ENCODE peak calls at places on chromosomes 2 and 18, in nine cellular contexts. Z, G, C, S, U, Q, V, I and R are unnamed samples.

GRCh38 chr2:39524756-39525635 is 87.9 kb upstream of the MAP4K3 start:
- DNase-seq in Z (no peak), G (no peak), C (no peak), S (no peak), U (no peak), Q (no peak), V (no peak), I (no peak), R (no peak)

GRCh38 chr18:21327101-21327500 is 85.1 kb downstream of the GREB1L start:
- DNase-seq in Z (no peak), G (peak; percentile 70), C (no peak), S (no peak), U (no peak), Q (peak; percentile 41), V (peak; percentile 77), I (no peak), R (no peak)

GRCh38 chr2:235492850-235493344 is 946 bp upstream of the AGAP1 start:
- DNase-seq in Z (no peak), G (no peak), C (no peak), S (no peak), U (no peak), Q (no peak), V (peak; percentile 70), I (peak; percentile 82), R (no peak)

GRCh38 chr2:33498291-33498956 is 22.0 kb downstream of the RASGRP3 start:
- DNase-seq in Z (no peak), G (no peak), C (peak; percentile 60), S (no peak), U (no peak), Q (no peak), V (no peak), I (no peak), R (peak; percentile 44)

GRCh38 chr2:1869987-1870386 is 125.7 kb upstream of the PXDN start:
- DNase-seq in Z (no peak), G (peak; percentile 24), C (peak; percentile 62), S (no peak), U (no peak), Q (peak; percentile 8), V (no peak), I (no peak), R (peak; percentile 46)

GRCh38 chr2:8289111-8289510 is 392.7 kb upstream of the ID2 start:
- DNase-seq in Z (no peak), G (no peak), C (no peak), S (no peak), U (no peak), Q (no peak), V (no peak), I (no peak), R (no peak)

GRCh38 chr2:53970898-53971681 is at the start of gene PSME4:
- DNase-seq in Z (peak; percentile 97), G (peak; percentile 85), C (peak; percentile 91), S (peak; percentile 84), U (peak; percentile 42), Q (peak; percentile 87), V (peak; percentile 96), I (peak; percentile 98), R (peak; percentile 79)

GRCh38 chr2:160387558-160388262 is 105.9 kb downstream of the RBMS1 start:
- DNase-seq in Z (peak; percentile 42), G (peak; percentile 90), C (peak; percentile 99), S (peak; percentile 100), U (no peak), Q (peak; percentile 84), V (no peak), I (no peak), R (peak; percentile 100)

GRCh38 chr2:68684197-68684596 is 40.8 kb downstream of the PROKR1 start:
- DNase-seq in Z (no peak), G (no peak), C (no peak), S (no peak), U (no peak), Q (no peak), V (no peak), I (no peak), R (no peak)

GRCh38 chr2:234788841-234789240 is 163.0 kb upstream of the SH3BP4 start:
- DNase-seq in Z (no peak), G (no peak), C (no peak), S (no peak), U (no peak), Q (no peak), V (no peak), I (no peak), R (no peak)

GRCh38 chr18:59623456-59624383 is 73.5 kb downstream of the CCBE1 start:
- DNase-seq in Z (no peak), G (peak; percentile 19), C (peak; percentile 82), S (peak; percentile 63), U (no peak), Q (peak; percentile 75), V (no peak), I (no peak), R (peak; percentile 83)

GRCh38 chr2:113700186-113700841 is 56.1 kb downstream of the SLC35F5 start:
- DNase-seq in Z (no peak), G (no peak), C (no peak), S (peak; percentile 15), U (no peak), Q (no peak), V (peak; percentile 92), I (peak; percentile 55), R (no peak)

GRCh38 chr2:208139447-208139846 is 6.5 kb downstream of the CRYGB start:
- DNase-seq in Z (no peak), G (no peak), C (no peak), S (no peak), U (no peak), Q (no peak), V (no peak), I (no peak), R (no peak)

GRCh38 chr2:119253114-119253702 is 29.6 kb downstream of the STEAP3 start:
- DNase-seq in Z (no peak), G (peak; percentile 51), C (peak; percentile 69), S (peak; percentile 79), U (peak; percentile 10), Q (peak; percentile 66), V (no peak), I (no peak), R (peak; percentile 57)

GRCh38 chr2:119250891-119251290 is 27.3 kb downstream of the STEAP3 start:
- DNase-seq in Z (no peak), G (no peak), C (no peak), S (no peak), U (no peak), Q (no peak), V (no peak), I (peak; percentile 29), R (no peak)

GRCh38 chr2:119251652-119252051 is 28.0 kb downstream of the STEAP3 start:
- DNase-seq in Z (no peak), G (no peak), C (no peak), S (no peak), U (no peak), Q (no peak), V (no peak), I (peak; percentile 3), R (no peak)

GRCh38 chr2:119253760-119254600 is 30.3 kb downstream of the STEAP3 start:
- DNase-seq in Z (no peak), G (no peak), C (no peak), S (no peak), U (no peak), Q (no peak), V (no peak), I (peak; percentile 38), R (no peak)

DNA sequence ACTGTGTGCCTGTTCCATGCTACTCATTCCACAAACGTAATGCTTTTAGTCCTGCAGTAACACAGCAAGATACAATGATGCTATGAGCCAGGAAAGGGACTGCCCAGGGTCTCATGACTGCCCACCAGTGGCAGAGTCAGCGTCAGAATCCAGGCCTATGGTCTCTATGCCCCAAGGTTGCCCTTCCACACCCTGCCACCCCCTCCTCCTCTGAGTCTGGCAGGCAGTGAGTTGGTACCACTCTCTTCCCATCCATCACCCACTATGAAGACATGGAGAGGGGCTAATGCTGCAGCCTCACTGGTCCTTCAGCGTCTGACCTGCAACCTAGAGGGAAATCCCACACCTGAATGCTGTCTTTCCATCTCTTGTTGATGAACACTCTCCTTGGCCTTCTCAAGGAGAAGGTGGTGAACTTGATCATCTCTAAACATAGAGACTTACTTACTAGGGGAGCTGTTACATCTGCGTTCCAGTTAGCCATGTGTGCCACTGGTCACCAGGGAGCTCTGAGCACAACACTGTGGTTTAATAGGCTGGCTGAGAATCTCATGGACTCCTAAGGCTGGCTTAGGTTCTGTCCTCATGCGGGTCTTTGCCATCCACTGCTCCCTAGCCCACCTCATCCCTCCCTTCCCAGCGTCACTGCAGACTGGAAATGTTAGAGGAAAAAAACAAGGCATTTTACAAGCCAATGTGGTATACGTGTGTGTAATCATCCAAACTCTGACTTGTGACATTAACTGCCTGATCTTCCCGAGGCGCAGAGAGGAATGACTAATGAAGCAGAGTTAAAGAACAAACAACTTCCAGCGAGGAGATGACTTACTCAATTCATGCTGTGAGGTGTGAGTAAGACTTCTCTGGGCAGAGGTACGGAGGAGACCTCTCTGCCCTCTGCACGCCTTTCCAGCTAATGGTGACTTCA is 28.8 kb downstream of the STEAP3 start:
- DNase-seq in Z (no peak), G (peak; percentile 94), C (peak; percentile 98), S (peak; percentile 97), U (peak; percentile 91), Q (peak; percentile 98), V (peak; percentile 20), I (peak; percentile 41), R (peak; percentile 98)
- H3K9ac ChIP-seq in Z (no peak overlapping the region), G (peak overlapping the region; percentile 72), C (no peak overlapping the region), S (peak overlapping the region; percentile 3), U (peak overlapping the region; percentile 49), Q (peak overlapping the region; percentile 51), V (no peak overlapping the region), I (no peak overlapping the region), R (peak overlapping the region; percentile 78)

DNA sequence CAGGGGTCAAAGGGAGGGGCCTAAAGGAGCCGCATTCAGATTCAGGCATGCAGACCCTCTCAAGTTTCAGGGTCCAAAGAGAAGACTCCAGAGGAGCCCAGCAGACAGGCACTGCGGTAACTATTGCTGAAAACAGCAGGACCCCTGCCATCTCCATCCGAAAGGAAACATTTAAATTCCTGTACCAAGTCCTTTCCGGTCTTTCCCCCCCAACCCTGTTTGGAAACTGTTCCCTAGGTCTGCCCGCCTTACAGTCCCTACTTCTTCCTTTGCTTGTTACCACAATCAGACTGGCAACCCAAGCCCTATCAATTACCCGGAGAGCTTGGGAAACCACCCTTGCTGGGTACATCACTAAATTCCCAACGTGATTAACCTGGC is 82.0 kb downstream of the DNMT3A start:
- DNase-seq in Z (no peak), G (no peak), C (no peak), S (no peak), U (no peak), Q (no peak), V (peak; percentile 79), I (peak; percentile 94), R (no peak)
- H3K4me3 ChIP-seq in Z (no peak overlapping the region), G (no peak overlapping the region), C (no peak overlapping the region), S (no peak overlapping the region), U (no peak overlapping the region), Q (no peak overlapping the region), V (no peak overlapping the region), I (no peak overlapping the region), R (no peak overlapping the region)

GRCh38 chr2:238688197-238689153 is 159.4 kb upstream of the TWIST2 start:
- DNase-seq in Z (no peak), G (no peak), C (peak; percentile 16), S (no peak), U (no peak), Q (no peak), V (no peak), I (no peak), R (no peak)
- H3K9ac ChIP-seq in Z (no peak overlapping the region), G (no peak overlapping the region), C (no peak overlapping the region), S (no peak overlapping the region), U (no peak overlapping the region), Q (no peak overlapping the region), V (no peak overlapping the region), I (no peak overlapping the region), R (no peak overlapping the region)

DNA sequence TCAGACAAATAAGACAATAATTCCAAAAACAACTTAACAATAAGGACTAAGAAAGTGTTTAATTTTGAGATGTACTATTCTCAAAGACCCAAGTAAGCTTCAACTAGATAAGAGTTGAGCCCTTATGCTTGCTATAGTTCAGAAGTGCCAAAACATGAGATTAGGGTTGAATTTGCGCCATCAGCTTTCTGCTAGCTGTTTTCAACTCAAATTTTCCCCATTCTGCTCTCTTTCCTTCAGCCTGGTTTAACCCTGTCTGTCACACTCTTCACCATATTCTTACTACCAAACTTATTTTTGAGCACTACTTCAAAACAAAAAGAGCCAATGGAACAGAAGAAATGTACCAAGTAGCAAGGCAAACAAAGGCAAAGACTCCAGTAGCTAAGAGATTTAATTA is 4.1 kb downstream of the NFE2L2 start:
- DNase-seq in Z (no peak), G (no peak), C (no peak), S (no peak), U (no peak), Q (no peak), V (no peak), I (no peak), R (no peak)
- H3K4me3 ChIP-seq in Z (no peak overlapping the region), G (no peak overlapping the region), C (peak overlapping the region; percentile 89), S (peak overlapping the region; percentile 9), U (no peak overlapping the region), Q (no peak overlapping the region), V (no peak overlapping the region), I (peak overlapping the region; percentile 41), R (no peak overlapping the region)